ENCODE peak calls at places on chromosome 19, in nine cellular contexts. J is astrocyte of the cerebellum; C is nephron progenitor cell; Q is A549; B is IMR-90; S is EL; A is breast epithelium; D is NCI-H510A treated with DMSO at 0.1 percent for 48 hours; I is stimulated activated CD4-positive, alpha-beta T cell treated with anti-CD3 and anti-CD28 coated beads, Interleukin-1b, Interleukin-23, amount 100 ng/mL, for 1 hour. T is an unnamed sample.

GRCh38 chr19:19096641-19097627 is 33.1 kb downstream of the SLC25A42 start:
- DNase-seq in J (no peak), C (no peak), Q (no peak), B (no peak), S (no peak), A (no peak), D (no peak), I (no peak), T (no peak)

GRCh38 chr19:29714953-29715694 is at the start of gene C19orf12:
- DNase-seq in J (no peak), C (peak), Q (peak), B (peak), S (peak), A (peak), D (no peak), I (no peak), T (peak)

GRCh38 chr19:23116802-23117571 is at the start of gene ZNF730:
- DNase-seq in J (peak), C (peak), Q (no peak), B (peak), S (peak), A (peak), D (peak), I (no peak), T (peak)

GRCh38 chr19:49614096-49614857 is 23.3 kb downstream of the PRR12 start:
- DNase-seq in J (peak), C (no peak), Q (peak), B (peak), S (peak), A (no peak), D (no peak), I (no peak), T (peak)

GRCh38 chr19:49888478-49888901 is 8.2 kb downstream of the IL4I1 start:
- DNase-seq in J (no peak), C (no peak), Q (no peak), B (no peak), S (no peak), A (no peak), D (peak), I (no peak), T (no peak)

GRCh38 chr19:53333071-53333465 is 481 bp upstream of the ZNF845 start:
- DNase-seq in J (peak), C (peak), Q (no peak), B (no peak), S (no peak), A (no peak), D (peak), I (no peak), T (peak)

GRCh38 chr19:20278342-20278741 is 111.3 kb downstream of the ZNF486 start:
- DNase-seq in J (no peak), C (peak), Q (no peak), B (no peak), S (no peak), A (no peak), D (peak), I (no peak), T (peak)

GRCh38 chr19:55173717-55174409 is 6.2 kb downstream of the SYT5 start:
- DNase-seq in J (no peak), C (peak), Q (peak), B (peak), S (peak), A (no peak), D (no peak), I (no peak), T (peak)

GRCh38 chr19:30671622-30672051 is 299.5 kb downstream of the ZNF536 start:
- DNase-seq in J (no peak), C (no peak), Q (no peak), B (no peak), S (no peak), A (no peak), D (no peak), I (no peak), T (peak)

GRCh38 chr19:8610928-8611284 is 391 bp upstream of the ADAMTS10 start:
- DNase-seq in J (no peak), C (no peak), Q (no peak), B (no peak), S (no peak), A (no peak), D (no peak), I (no peak), T (no peak)

GRCh38 chr19:31249217-31249616 is 100.0 kb downstream of the TSHZ3 start:
- DNase-seq in J (no peak), C (no peak), Q (peak), B (no peak), S (no peak), A (no peak), D (no peak), I (no peak), T (no peak)

GRCh38 chr19:1811472-1811894 is 593 bp downstream of the ATP8B3 start:
- DNase-seq in J (no peak), C (no peak), Q (peak), B (peak), S (peak), A (peak), D (no peak), I (peak), T (peak)

GRCh38 chr19:39144487-39145071 is 19.0 kb downstream of the PAK4 start:
- DNase-seq in J (peak), C (no peak), Q (no peak), B (peak), S (no peak), A (no peak), D (no peak), I (no peak), T (peak)

GRCh38 chr19:6690160-6690885 is 20.4 kb upstream of the TNFSF14 start:
- DNase-seq in J (no peak), C (no peak), Q (no peak), B (no peak), S (no peak), A (no peak), D (no peak), I (no peak), T (no peak)

GRCh38 chr19:18735324-18735723 is 51.8 kb downstream of the CRTC1 start:
- DNase-seq in J (no peak), C (no peak), Q (no peak), B (no peak), S (no peak), A (no peak), D (no peak), I (no peak), T (no peak)

GRCh38 chr19:11445141-11445540 is 9.7 kb downstream of the PRKCSH start:
- DNase-seq in J (no peak), C (no peak), Q (no peak), B (no peak), S (no peak), A (no peak), D (no peak), I (no peak), T (no peak)

GRCh38 chr19:57363734-57364181 is 407 bp downstream of the TRAPPC2B start:
- DNase-seq in J (no peak), C (no peak), Q (no peak), B (peak), S (peak), A (no peak), D (no peak), I (no peak), T (no peak)

GRCh38 chr19:45879055-45879454 is 6.9 kb downstream of the IRF2BP1 start:
- DNase-seq in J (no peak), C (no peak), Q (no peak), B (no peak), S (no peak), A (peak), D (no peak), I (no peak), T (no peak)

GRCh38 chr19:7505682-7506384 is 10.1 kb upstream of the ZNF358 start:
- DNase-seq in J (no peak), C (peak), Q (peak), B (no peak), S (no peak), A (no peak), D (no peak), I (no peak), T (no peak)

GRCh38 chr19:11197291-11198174 is at the start of gene KANK2:
- DNase-seq in J (no peak), C (peak), Q (peak), B (peak), S (peak), A (peak), D (peak), I (peak), T (peak)

GRCh38 chr19:21765151-21765550 is 2.2 kb downstream of the ZNF100 start:
- DNase-seq in J (no peak), C (no peak), Q (no peak), B (no peak), S (no peak), A (no peak), D (no peak), I (no peak), T (no peak)

GRCh38 chr19:52997975-52998374 is 15.7 kb upstream of the ERVV-1 start:
- DNase-seq in J (no peak), C (no peak), Q (no peak), B (no peak), S (no peak), A (no peak), D (no peak), I (no peak), T (no peak)

GRCh38 chr19:46654621-46655152 is 6.3 kb downstream of the DACT3 start:
- DNase-seq in J (no peak), C (peak), Q (no peak), B (no peak), S (no peak), A (no peak), D (no peak), I (no peak), T (peak)

GRCh38 chr19:51274037-51274370 is 23.1 kb downstream of the SIGLECL1 start:
- DNase-seq in J (no peak), C (no peak), Q (peak), B (no peak), S (no peak), A (no peak), D (no peak), I (no peak), T (no peak)

GRCh38 chr19:6540918-6541689 is 10.3 kb downstream of the TNFSF9 start:
- DNase-seq in J (no peak), C (no peak), Q (no peak), B (no peak), S (no peak), A (no peak), D (no peak), I (no peak), T (no peak)

GRCh38 chr19:8054169-8054568 is 1.6 kb downstream of the CCL25 start:
- DNase-seq in J (no peak), C (no peak), Q (no peak), B (no peak), S (no peak), A (no peak), D (no peak), I (no peak), T (no peak)

GRCh38 chr19:45539460-45539859 is 32.2 kb downstream of the VASP start:
- DNase-seq in J (no peak), C (peak), Q (no peak), B (no peak), S (no peak), A (no peak), D (no peak), I (no peak), T (no peak)

GRCh38 chr19:39166571-39167391 is 30.0 kb upstream of the NCCRP1 start:
- DNase-seq in J (no peak), C (peak), Q (no peak), B (no peak), S (no peak), A (peak), D (peak), I (no peak), T (peak)

GRCh38 chr19:55152017-55152416 is 3.0 kb upstream of the TNNT1 start:
- DNase-seq in J (no peak), C (no peak), Q (peak), B (no peak), S (peak), A (no peak), D (no peak), I (no peak), T (no peak)

GRCh38 chr19:31326329-31327028 is 22.8 kb downstream of the TSHZ3 start:
- DNase-seq in J (no peak), C (no peak), Q (no peak), B (peak), S (no peak), A (no peak), D (no peak), I (no peak), T (no peak)

GRCh38 chr19:48379058-48379457 is 12.3 kb downstream of the KDELR1 start:
- DNase-seq in J (no peak), C (no peak), Q (no peak), B (no peak), S (no peak), A (no peak), D (no peak), I (no peak), T (no peak)

GRCh38 chr19:19040417-19040816 is 7.0 kb downstream of the ARMC6 start:
- DNase-seq in J (peak), C (no peak), Q (peak), B (peak), S (peak), A (no peak), D (no peak), I (no peak), T (no peak)

GRCh38 chr19:50005428-50005827 is 19.7 kb downstream of the VRK3 start:
- DNase-seq in J (no peak), C (no peak), Q (no peak), B (no peak), S (no peak), A (no peak), D (no peak), I (no peak), T (no peak)

GRCh38 chr19:41939861-41940442 is 11.7 kb upstream of the ERFL start:
- DNase-seq in J (no peak), C (peak), Q (no peak), B (no peak), S (peak), A (no peak), D (peak), I (no peak), T (peak)

GRCh38 chr19:51824603-51825002 is 29.6 kb downstream of the FPR3 start:
- DNase-seq in J (no peak), C (no peak), Q (no peak), B (no peak), S (no peak), A (no peak), D (no peak), I (no peak), T (no peak)

GRCh38 chr19:19259741-19260140 is 13.4 kb downstream of the TM6SF2 start:
- DNase-seq in J (no peak), C (no peak), Q (peak), B (peak), S (peak), A (no peak), D (peak), I (no peak), T (peak)

GRCh38 chr19:13165091-13165997 is 15.1 kb downstream of the IER2 start:
- DNase-seq in J (no peak), C (no peak), Q (peak), B (no peak), S (no peak), A (no peak), D (no peak), I (no peak), T (peak)

GRCh38 chr19:43561144-43561970 is 14.0 kb downstream of the XRCC1 start:
- DNase-seq in J (no peak), C (no peak), Q (no peak), B (no peak), S (no peak), A (no peak), D (no peak), I (no peak), T (no peak)

GRCh38 chr19:38932425-38933179 is 1.9 kb downstream of the MRPS12 start:
- DNase-seq in J (no peak), C (no peak), Q (peak), B (peak), S (peak), A (no peak), D (peak), I (no peak), T (no peak)